ENCODE peak calls at places on chromosomes 16 and 17, in seven cellular contexts. Q, F, H, D, I, C and M are unnamed samples.

GRCh38 chr16:640614-641013 is 1.0 kb upstream of the MCRIP2 start:
- DNase-seq in D (no peak), Q (no peak), C (no peak), I (no peak), F (no peak), H (no peak), M (no peak)

GRCh38 chr16:85676466-85676865 is 12.3 kb downstream of the GINS2 start:
- DNase-seq in I (no peak), Q (no peak), F (no peak), C (no peak), H (no peak), D (no peak), M (no peak)

GRCh38 chr17:9185142-9185541 is 163.8 kb downstream of the NTN1 start:
- DNase-seq in H (no peak), C (no peak), I (no peak), F (no peak), Q (no peak), D (no peak), M (no peak)

GRCh38 chr17:63279498-63280230 is 166.4 kb downstream of the CYB561 start:
- DNase-seq in D (no peak), F (peak), Q (no peak), H (no peak), C (no peak), I (peak), M (no peak)

GRCh38 chr16:56866955-56867830 is 2.2 kb downstream of the SLC12A3 start:
- DNase-seq in F (peak), C (no peak), Q (peak), D (no peak), I (peak), H (peak), M (peak)

GRCh38 chr17:67218385-67218950 is 26.5 kb downstream of the HELZ start:
- DNase-seq in F (peak), Q (no peak), D (no peak), I (peak), H (no peak), C (no peak), M (no peak)

GRCh38 chr16:79171504-79172240 is 428.9 kb downstream of the MAF start:
- DNase-seq in D (no peak), F (no peak), H (no peak), I (no peak), C (no peak), Q (no peak), M (no peak)

GRCh38 chr17:47727704-47728036 is 5.4 kb upstream of the TBX21 start:
- DNase-seq in H (no peak), I (no peak), D (no peak), Q (peak), F (no peak), C (no peak), M (no peak)

GRCh38 chr17:63178530-63178929 is 212.5 kb downstream of the TANC2 start:
- DNase-seq in D (no peak), I (peak), H (no peak), F (peak), C (no peak), Q (no peak), M (no peak)

GRCh38 chr17:50766222-50767023 is 895 bp downstream of the ANKRD40CL start:
- DNase-seq in H (no peak), Q (no peak), F (peak), I (no peak), C (no peak), D (no peak), M (no peak)

GRCh38 chr16:84881702-84882521 is 62.1 kb downstream of the CRISPLD2 start:
- DNase-seq in I (peak), H (no peak), C (no peak), D (no peak), F (peak), Q (no peak), M (no peak)

GRCh38 chr17:33435716-33436301 is 142.7 kb upstream of the ASIC2 start:
- DNase-seq in Q (no peak), I (peak), H (no peak), D (no peak), C (no peak), F (no peak), M (no peak)

GRCh38 chr17:38333635-38334295 is 10.0 kb downstream of the GPR179 start:
- DNase-seq in C (no peak), Q (peak), I (peak), H (peak), F (peak), D (peak), M (no peak)

GRCh38 chr16:84183572-84183875 is 3.3 kb downstream of the TAF1C start:
- DNase-seq in I (no peak), F (no peak), H (no peak), D (no peak), Q (no peak), C (no peak), M (no peak)

GRCh38 chr17:19284005-19284959 is 47.1 kb downstream of the EPN2 start:
- DNase-seq in Q (no peak), H (no peak), F (no peak), D (no peak), I (no peak), C (no peak), M (no peak)

GRCh38 chr17:38875477-38876080 is 5.7 kb downstream of the LASP1 start:
- DNase-seq in I (no peak), D (no peak), F (peak), C (no peak), H (no peak), Q (no peak), M (no peak)

GRCh38 chr16:48261569-48261968 is 14.2 kb upstream of the ABCC11 start:
- DNase-seq in F (no peak), Q (no peak), H (no peak), D (no peak), I (no peak), C (no peak), M (no peak)